ENCODE peak calls at places on chromosomes 13 and 19, in five cellular contexts. U is NCI-H1105, O is astrocyte of the spinal cord, M is hippocampal formation, L is mesothelial cell of epicardium. V is an unnamed sample.

GRCh38 chr13:51729853-51730553 is 74.0 kb downstream of the DHRS12 start:
- DNase-seq in U (no peak), O (peak), M (no peak), L (no peak), V (no peak)

GRCh38 chr13:79548886-79549285 is 67.9 kb downstream of the NDFIP2 start:
- DNase-seq in U (no peak), O (peak), M (no peak), L (no peak), V (no peak)

GRCh38 chr19:43660301-43660700 is 9.7 kb downstream of the PLAUR start:
- DNase-seq in U (no peak), O (no peak), M (no peak), L (no peak), V (no peak)

GRCh38 chr13:50126378-50127016 is 111.3 kb downstream of the KCNRG start:
- DNase-seq in U (peak), O (peak), M (no peak), L (no peak), V (peak)

GRCh38 chr13:109700176-109700575 is 86.2 kb downstream of the IRS2 start:
- DNase-seq in U (peak), O (peak), M (peak), L (peak), V (peak)

GRCh38 chr13:111667757-111668156 is 347.3 kb downstream of the TEX29 start:
- DNase-seq in U (no peak), O (no peak), M (no peak), L (no peak), V (no peak)

GRCh38 chr13:98664924-98665637 is 87.4 kb downstream of the SLC15A1 start:
- DNase-seq in U (no peak), O (peak), M (no peak), L (no peak), V (no peak)

GRCh38 chr19:29188704-29189375 is 24.1 kb downstream of the UQCRFS1 start:
- DNase-seq in U (no peak), O (no peak), M (no peak), L (no peak), V (no peak)

GRCh38 chr19:5563008-5563431 is 4.7 kb downstream of the TINCR start:
- DNase-seq in U (no peak), O (no peak), M (no peak), L (no peak), V (no peak)

GRCh38 chr19:23772668-23773063 is 14.0 kb upstream of the ZNF681 start:
- DNase-seq in U (no peak), O (no peak), M (no peak), L (no peak), V (no peak)

GRCh38 chr19:5665781-5666513 is 14.4 kb downstream of the MICOS13 start:
- DNase-seq in U (no peak), O (peak), M (no peak), L (no peak), V (no peak)

GRCh38 chr19:41219924-41220567 is 1.0 kb downstream of the AXL start:
- DNase-seq in U (no peak), O (peak), M (no peak), L (no peak), V (no peak)

GRCh38 chr13:51262501-51263211 is 40.5 kb downstream of the FAM124A start:
- DNase-seq in U (no peak), O (no peak), M (peak), L (no peak), V (no peak)

GRCh38 chr19:11693505-11694499 is 44.9 kb downstream of the ZNF823 start:
- DNase-seq in U (peak), O (peak), M (no peak), L (no peak), V (no peak)

GRCh38 chr13:91358384-91358776 is 10.9 kb downstream of the MIR17HG start:
- DNase-seq in U (no peak), O (no peak), M (no peak), L (no peak), V (no peak)

GRCh38 chr13:21616205-21616604 is 12.2 kb upstream of the MICU2 start:
- DNase-seq in U (no peak), O (no peak), M (no peak), L (no peak), V (no peak)

GRCh38 chr13:51148952-51149573 is 38.0 kb upstream of the C13orf42 start:
- DNase-seq in U (no peak), O (peak), M (peak), L (no peak), V (no peak)

GRCh38 chr13:21022694-21023325 is 38.6 kb downstream of the LATS2 start:
- DNase-seq in U (no peak), O (no peak), M (no peak), L (no peak), V (no peak)

GRCh38 chr19:6509118-6509971 is 7.2 kb upstream of the TUBB4A start:
- DNase-seq in U (no peak), O (no peak), M (peak), L (no peak), V (no peak)

GRCh38 chr13:113187263-113187669 is 21.2 kb downstream of the PCID2 start:
- DNase-seq in U (no peak), O (peak), M (peak), L (no peak), V (no peak)

GRCh38 chr13:111398715-111399299 is 78.4 kb downstream of the TEX29 start:
- DNase-seq in U (no peak), O (no peak), M (no peak), L (no peak), V (no peak)

GRCh38 chr13:110517505-110518149 is 43.9 kb downstream of the RAB20 start:
- DNase-seq in U (no peak), O (no peak), M (no peak), L (no peak), V (peak)

GRCh38 chr19:23440791-23441190 is 45.5 kb upstream of the ZNF91 start:
- DNase-seq in U (no peak), O (no peak), M (no peak), L (no peak), V (no peak)

GRCh38 chr13:44249439-44249838 is 124.2 kb upstream of the SERP2 start:
- DNase-seq in U (no peak), O (peak), M (no peak), L (no peak), V (peak)

GRCh38 chr13:27130223-27131015 is 41.2 kb downstream of the USP12 start:
- DNase-seq in U (no peak), O (peak), M (no peak), L (no peak), V (no peak)

GRCh38 chr13:43153436-43154082 is 130.2 kb downstream of the DNAJC15 start:
- DNase-seq in U (no peak), O (peak), M (no peak), L (no peak), V (no peak)

GRCh38 chr19:41330946-41331678 is 21.1 kb downstream of the CCDC97 start:
- DNase-seq in U (no peak), O (no peak), M (no peak), L (no peak), V (no peak)

GRCh38 chr13:97975851-97976550 is 22.5 kb downstream of the IPO5 start:
- DNase-seq in U (peak), O (peak), M (peak), L (peak), V (peak)

GRCh38 chr19:2253106-2254051 is 2.8 kb downstream of the JSRP1 start:
- DNase-seq in U (no peak), O (no peak), M (no peak), L (no peak), V (peak)

GRCh38 chr19:15456441-15456840 is 6.7 kb upstream of the WIZ start:
- DNase-seq in U (no peak), O (no peak), M (no peak), L (no peak), V (no peak)

V was measured in mucosa of descending colon.